ENCODE peak calls at places on chromosomes 6 and 20, in nine cellular contexts. W is bronchial epithelial cell; O is effector memory CD4-positive, alpha-beta T cell; X is HL-60; A is GM23248; N is A549; M is GM12865; T is cardiac fibroblast; U is endodermal cell. F is an unnamed sample.

GRCh38 chr6:99219788-99220187 is 129.7 kb downstream of the FAXC start:
- DNase-seq in T (no peak), W (peak), M (peak), O (no peak), A (no peak), X (no peak), N (peak), U (peak), F (no peak)

GRCh38 chr6:106199998-106200397 is 113.9 kb downstream of the PRDM1 start:
- DNase-seq in O (no peak), M (no peak), A (peak), W (peak), X (no peak), U (no peak), T (peak), N (no peak), F (no peak)

GRCh38 chr6:124881898-124882579 is 80.2 kb upstream of the RNF217 start:
- DNase-seq in O (no peak), X (no peak), U (no peak), M (no peak), W (peak), A (peak), N (peak), T (peak), F (peak)

GRCh38 chr6:56693246-56693607 is 50.5 kb upstream of the DST start:
- DNase-seq in O (no peak), T (peak), X (no peak), M (no peak), N (peak), A (peak), U (no peak), W (peak), F (no peak)

GRCh38 chr6:168225471-168225901 is 94.1 kb downstream of the DACT2 start:
- DNase-seq in X (no peak), W (no peak), N (peak), T (no peak), O (no peak), A (peak), M (no peak), U (peak), F (no peak)

GRCh38 chr6:44037847-44038542 is 89.3 kb downstream of the MRPL14 start:
- DNase-seq in X (no peak), O (no peak), A (no peak), T (no peak), W (no peak), N (no peak), M (no peak), U (peak), F (no peak)

GRCh38 chr6:124056884-124057283 is 253.2 kb downstream of the NKAIN2 start:
- DNase-seq in M (no peak), X (no peak), O (no peak), U (no peak), W (no peak), A (no peak), N (no peak), T (no peak), F (no peak)

GRCh38 chr6:46490425-46491200 is 636 bp downstream of the RCAN2 start:
- DNase-seq in T (no peak), A (peak), M (no peak), W (no peak), N (no peak), U (peak), X (no peak), O (no peak), F (no peak)

GRCh38 chr20:61120595-61121515 is 131.2 kb upstream of the CDH4 start:
- DNase-seq in W (peak), T (peak), U (peak), X (peak), M (no peak), N (peak), A (peak), O (no peak), F (no peak)

GRCh38 chr6:63923139-63923739 is 287.6 kb downstream of the PHF3 start:
- DNase-seq in X (peak), O (no peak), M (peak), T (peak), A (peak), W (peak), U (no peak), N (peak), F (no peak)

GRCh38 chr6:9487128-9487527 is 927.7 kb downstream of the TFAP2A start:
- DNase-seq in O (no peak), M (no peak), X (no peak), U (no peak), A (peak), T (no peak), W (no peak), N (no peak), F (no peak)

GRCh38 chr6:25630508-25631229 is 21.3 kb upstream of the SCGN start:
- DNase-seq in N (no peak), A (no peak), U (no peak), O (no peak), X (no peak), M (no peak), W (no peak), T (no peak), F (no peak)

GRCh38 chr20:61252601-61253263 is 671 bp downstream of the CDH4 start:
- DNase-seq in O (no peak), A (peak), T (peak), U (peak), N (peak), M (no peak), X (no peak), W (no peak), F (no peak)

GRCh38 chr20:51442602-51443001 is 99.9 kb downstream of the NFATC2 start:
- DNase-seq in T (peak), N (no peak), M (no peak), U (no peak), X (no peak), O (no peak), A (no peak), W (no peak), F (no peak)

GRCh38 chr6:117547688-117548621 is 54.4 kb downstream of the GOPC start:
- DNase-seq in W (no peak), N (no peak), U (peak), X (no peak), T (no peak), M (peak), O (peak), A (no peak), F (no peak)

GRCh38 chr6:27478141-27478705 is 5.3 kb upstream of the ZNF184 start:
- DNase-seq in M (peak), W (peak), T (peak), X (no peak), O (no peak), A (peak), U (no peak), N (no peak), F (no peak)

GRCh38 chr6:31087494-31088089 is 24.8 kb downstream of the C6orf15 start:
- DNase-seq in M (peak), N (peak), A (peak), O (peak), T (peak), X (peak), W (peak), U (peak), F (peak)

GRCh38 chr20:47760686-47761477 is 24.4 kb downstream of the SULF2 start:
- DNase-seq in U (no peak), M (no peak), A (no peak), O (no peak), X (no peak), T (no peak), N (no peak), W (no peak), F (no peak)

GRCh38 chr6:39403304-39403703 is 80.8 kb upstream of the KCNK16 start:
- DNase-seq in O (no peak), U (no peak), M (no peak), A (no peak), N (no peak), X (no peak), W (no peak), T (no peak), F (no peak)

GRCh38 chr6:54194067-54194466 is 82.8 kb downstream of the MLIP start:
- DNase-seq in W (peak), M (no peak), U (no peak), N (no peak), T (peak), O (no peak), X (no peak), A (peak), F (no peak)

GRCh38 chr6:113980937-113981554 is 10.1 kb upstream of the HDAC2 start:
- DNase-seq in A (peak), U (peak), W (no peak), O (no peak), T (peak), M (peak), X (no peak), N (peak), F (peak)

GRCh38 chr6:101722481-101722880 is 329.0 kb downstream of the GRIK2 start:
- DNase-seq in U (no peak), A (peak), W (peak), O (no peak), X (no peak), M (no peak), T (no peak), N (no peak), F (no peak)

GRCh38 chr20:12243327-12243726 is 325.6 kb downstream of the BTBD3 start:
- DNase-seq in X (peak), N (no peak), W (no peak), U (no peak), O (no peak), M (no peak), T (no peak), A (no peak), F (no peak)

GRCh38 chr20:44388466-44389023 is 33.0 kb downstream of the HNF4A start:
- DNase-seq in W (peak), M (peak), T (peak), N (peak), O (peak), U (peak), A (peak), X (peak), F (peak)

GRCh38 chr20:49620364-49621240 is 52.7 kb upstream of the PTGIS start:
- DNase-seq in X (no peak), U (no peak), A (no peak), N (no peak), T (no peak), W (no peak), O (no peak), M (peak), F (no peak)

GRCh38 chr20:38725959-38726848 is 1.9 kb downstream of the SLC32A1 start:
- DNase-seq in T (no peak), W (no peak), N (peak), U (peak), M (peak), A (no peak), O (no peak), X (no peak), F (no peak)

GRCh38 chr6:151847064-151847463 is 39.6 kb downstream of the ESR1 start:
- DNase-seq in M (peak), N (peak), O (no peak), U (peak), W (peak), X (no peak), T (peak), A (peak), F (no peak)

GRCh38 chr20:61808497-61808896 is 257.2 kb downstream of the TAF4 start:
- DNase-seq in X (no peak), O (no peak), T (no peak), U (no peak), W (no peak), N (no peak), M (no peak), A (no peak), F (no peak)

GRCh38 chr6:109202409-109203264 is 107.3 kb downstream of the CEP57L1 start:
- DNase-seq in W (peak), T (peak), M (no peak), O (no peak), A (peak), N (no peak), X (no peak), U (no peak), F (no peak)

GRCh38 chr6:161540532-161540931 is 266.7 kb upstream of the AGPAT4 start:
- DNase-seq in U (no peak), T (no peak), X (no peak), M (no peak), N (no peak), A (no peak), W (no peak), O (no peak), F (no peak)

GRCh38 chr6:52176550-52176949 is 9.6 kb upstream of the IL17A start:
- DNase-seq in M (peak), U (no peak), O (no peak), X (no peak), W (no peak), A (no peak), T (no peak), N (no peak), F (no peak)

GRCh38 chr6:37714836-37715425 is 17.2 kb upstream of the MDGA1 start:
- DNase-seq in N (no peak), U (no peak), W (no peak), O (no peak), M (no peak), A (peak), T (peak), X (no peak), F (no peak)

GRCh38 chr6:157944983-157945931 is 36.4 kb upstream of the SYNJ2 start:
- DNase-seq in M (no peak), W (no peak), U (no peak), T (peak), A (no peak), O (no peak), N (no peak), X (no peak), F (no peak)

GRCh38 chr6:5471044-5471443 is 209.7 kb downstream of the FARS2 start:
- DNase-seq in A (peak), X (peak), U (peak), O (peak), W (peak), T (peak), M (peak), N (peak), F (peak)

GRCh38 chr6:134217110-134217509 is 100.8 kb downstream of the SGK1 start:
- DNase-seq in X (no peak), N (no peak), O (no peak), W (no peak), T (peak), M (no peak), U (no peak), A (peak), F (no peak)

GRCh38 chr20:21508230-21509078 is 5.4 kb downstream of the NKX2-2 start:
- DNase-seq in T (no peak), W (no peak), X (no peak), A (no peak), U (no peak), M (no peak), N (no peak), O (no peak), F (no peak)

GRCh38 chr6:33288942-33289783 is at the start of the genes PFDN6 and WDR46:
- DNase-seq in A (peak), N (peak), O (peak), W (peak), M (peak), U (peak), T (peak), X (peak), F (peak)

GRCh38 chr6:129672883-129673631 is 36.9 kb downstream of the ARHGAP18 start:
- DNase-seq in U (no peak), M (peak), N (peak), W (peak), O (no peak), T (peak), X (no peak), A (peak), F (no peak)

GRCh38 chr6:150549577-150550184 is 50.0 kb upstream of the PLEKHG1 start:
- DNase-seq in M (no peak), X (no peak), U (no peak), W (no peak), O (no peak), T (no peak), A (no peak), N (no peak), F (no peak)

GRCh38 chr6:131013495-131013894 is 49.5 kb downstream of the EPB41L2 start:
- DNase-seq in A (peak), X (no peak), O (no peak), M (no peak), N (no peak), W (no peak), U (no peak), T (peak), F (no peak)
- H3K4me3 ChIP-seq in A (peak), X (no peak), O (no peak), M (no peak), N (no peak), W (no peak), U (no peak), T (no peak), F (no peak)

GRCh38 chr20:63188641-63189321 is 27.1 kb downstream of the YTHDF1 start:
- DNase-seq in A (no peak), N (no peak), W (no peak), X (no peak), M (no peak), U (no peak), O (no peak), T (no peak), F (no peak)
- H3K4me3 ChIP-seq in A (no peak), N (no peak), W (no peak), X (no peak), M (no peak), U (no peak), O (no peak), T (no peak), F (no peak)

GRCh38 chr20:58309607-58310290 is at the start of gene RAB22A:
- DNase-seq in A (peak), X (peak), T (peak), M (peak), N (peak), U (peak), W (peak), O (peak), F (peak)

GRCh38 chr20:58308680-58309527 is 611 bp upstream of the RAB22A start:
- DNase-seq in A (peak), U (peak), N (peak), X (no peak), M (peak), O (peak), W (no peak), T (peak), F (no peak)

GRCh38 chr20:58308290-58308679 is 1.2 kb upstream of the RAB22A start:
- DNase-seq in N (no peak), O (no peak), X (no peak), U (no peak), M (no peak), T (no peak), W (no peak), A (no peak), F (no peak)

GRCh38 chr20:58306421-58307261 is 2.9 kb upstream of the RAB22A start:
- DNase-seq in A (peak), U (no peak), M (peak), X (peak), T (peak), O (peak), N (peak), W (peak), F (no peak)

DNA sequence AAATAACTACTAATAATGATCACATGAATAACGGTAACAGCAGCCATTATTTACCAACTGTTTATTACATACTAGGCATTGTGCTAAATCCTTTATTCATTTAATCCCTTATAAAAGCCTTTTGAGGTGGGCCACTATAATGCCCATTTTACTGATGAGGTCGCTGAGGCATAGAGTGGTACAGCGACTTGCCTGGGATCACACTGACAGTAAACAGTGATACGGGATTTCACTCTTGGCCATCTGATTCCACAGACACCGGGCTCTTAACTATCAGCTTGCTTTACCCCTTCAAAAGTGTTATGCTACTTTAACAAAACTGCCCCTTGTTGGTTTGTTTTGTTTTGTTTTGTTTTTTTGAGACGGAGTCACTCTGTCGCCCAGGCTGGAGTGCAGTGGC is 2.2 kb upstream of the RAB22A start:
- DNase-seq in N (no peak), U (no peak), X (no peak), O (no peak), W (no peak), M (no peak), A (no peak), T (no peak), F (no peak)
- H3K4me3 ChIP-seq in N (no peak), U (no peak), X (no peak), O (no peak), W (no peak), M (no peak), A (no peak), T (no peak), F (no peak)

GRCh38 chr6:104522533-104522932 is 337.2 kb downstream of the HACE1 start:
- DNase-seq in X (no peak), M (no peak), N (no peak), W (no peak), U (no peak), A (no peak), T (no peak), O (no peak), F (no peak)

GRCh38 chr6:104527311-104527710 is 332.4 kb downstream of the HACE1 start:
- DNase-seq in M (no peak), X (no peak), U (no peak), T (no peak), A (no peak), W (no peak), N (no peak), O (no peak), F (no peak)

GRCh38 chr6:104527761-104528415 is 331.8 kb downstream of the HACE1 start:
- DNase-seq in M (peak), W (peak), T (peak), O (no peak), A (peak), U (peak), N (peak), X (no peak), F (no peak)

GRCh38 chr6:104526383-104526782 is 333.3 kb downstream of the HACE1 start:
- DNase-seq in T (peak), O (no peak), M (no peak), N (no peak), U (no peak), X (no peak), A (no peak), W (no peak), F (no peak)

DNA sequence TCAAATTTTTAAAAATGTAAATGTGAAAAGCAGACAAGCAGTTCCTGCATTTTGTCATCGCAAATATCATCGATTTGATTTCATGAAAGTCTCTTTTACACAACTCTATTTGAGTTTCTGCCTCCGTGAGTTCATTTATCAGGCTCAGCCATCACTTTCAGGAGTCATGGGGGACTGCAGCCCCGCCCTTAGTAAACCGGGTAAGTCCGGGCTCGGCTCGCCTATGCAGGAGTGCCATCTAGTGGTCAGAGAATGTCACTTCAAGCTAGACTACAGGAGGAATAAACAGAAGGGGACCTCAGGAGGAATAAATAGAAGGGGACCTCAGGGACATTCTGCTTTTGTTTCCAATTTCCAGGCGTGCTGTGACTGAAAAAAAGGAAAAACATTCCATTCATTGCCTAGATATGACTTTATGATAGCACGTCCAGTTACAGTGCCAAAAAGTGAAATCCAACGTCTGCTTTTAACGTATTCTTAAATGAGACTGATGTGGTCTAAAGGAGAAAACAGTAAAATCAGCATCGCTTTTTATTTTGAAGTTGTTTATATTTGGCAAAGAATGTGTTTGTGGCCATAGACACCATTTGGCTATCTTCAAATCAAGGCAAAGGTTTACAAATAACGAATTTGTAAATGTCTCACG is 333.9 kb downstream of the HACE1 start:
- DNase-seq in A (peak), M (peak), U (peak), T (peak), W (peak), X (peak), N (peak), O (peak), F (peak)
- H3K4me3 ChIP-seq in A (peak), M (no peak), U (no peak), T (peak), W (no peak), X (no peak), N (peak), O (no peak), F (no peak)

DNA sequence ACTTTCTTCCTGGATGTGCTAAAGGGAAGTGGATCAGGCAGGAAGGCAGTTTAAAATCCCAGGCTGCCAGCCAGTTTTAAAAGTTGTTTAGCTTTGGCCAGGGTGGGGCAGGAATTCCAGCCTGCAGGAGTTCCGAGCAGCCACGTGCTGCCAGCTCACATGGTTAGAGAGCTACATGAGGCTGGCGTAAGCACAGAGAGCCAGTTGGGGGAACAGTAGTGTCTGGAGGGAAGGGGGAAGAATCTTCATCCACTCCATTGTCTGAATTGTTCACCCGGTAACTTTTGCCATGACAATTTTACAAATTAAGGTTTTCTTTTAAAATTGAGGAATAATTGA is 12.0 kb downstream of the CDC25B start:
- DNase-seq in W (peak), O (no peak), M (no peak), U (no peak), X (no peak), N (peak), A (peak), T (peak), F (no peak)
- H3K4me3 ChIP-seq in W (no peak), O (no peak), M (no peak), U (no peak), X (no peak), N (peak), A (peak), T (no peak), F (no peak)